ENCODE peak calls at places on chromosome 14, in ten cellular contexts. Y is stomach; Z is psoas muscle; U is CD8-positive, alpha-beta T cell; T is heart left ventricle; V is fibroblast of lung; Q is transverse colon; K is DND-41; H is cardiac muscle cell; P is ovary. N is an unnamed sample.

GRCh38 chr14:87443787-87444186 is 549.2 kb downstream of the GALC start:
- DNase-seq in Y (no peak), Z (no peak), U (no peak), T (no peak), V (no peak), Q (no peak), K (no peak), H (no peak), P (no peak), N (no peak)

GRCh38 chr14:53002576-53002975 is 51.7 kb upstream of the FERMT2 start:
- DNase-seq in Y (no peak), Z (no peak), U (no peak), T (no peak), V (no peak), Q (no peak), K (no peak), H (no peak), P (no peak), N (no peak)

GRCh38 chr14:47917344-47917954 is 242.0 kb upstream of the MDGA2 start:
- DNase-seq in Y (no peak), Z (no peak), U (no peak), T (no peak), V (peak; percentile 12), Q (no peak), K (no peak), H (peak; percentile 8), P (no peak), N (no peak)

GRCh38 chr14:58765375-58765774 is 127.6 kb downstream of the DACT1 start:
- DNase-seq in Y (no peak), Z (no peak), U (no peak), T (peak; percentile 68), V (no peak), Q (no peak), K (no peak), H (no peak), P (no peak), N (no peak)

GRCh38 chr14:73695082-73695481 is 19.1 kb downstream of the PNMA1 start:
- DNase-seq in Y (no peak), Z (no peak), U (no peak), T (no peak), V (no peak), Q (no peak), K (no peak), H (no peak), P (no peak), N (no peak)

GRCh38 chr14:50961606-50962259 is 17.4 kb upstream of the PYGL start:
- DNase-seq in Y (no peak), Z (no peak), U (no peak), T (no peak), V (peak; percentile 98), Q (no peak), K (no peak), H (peak; percentile 86), P (no peak), N (no peak)

GRCh38 chr14:96039633-96040311 is 610 bp downstream of the C14orf132 start:
- DNase-seq in Y (no peak), Z (no peak), U (no peak), T (no peak), V (peak; percentile 34), Q (no peak), K (no peak), H (peak; percentile 40), P (no peak), N (peak; percentile 5)

GRCh38 chr14:70139384-70139783 is 49.4 kb downstream of the SLC8A3 start:
- DNase-seq in Y (no peak), Z (no peak), U (no peak), T (no peak), V (no peak), Q (no peak), K (no peak), H (no peak), P (no peak), N (no peak)

GRCh38 chr14:64118892-64119291 is 175.3 kb downstream of the ESR2 start:
- DNase-seq in Y (no peak), Z (no peak), U (no peak), T (no peak), V (no peak), Q (no peak), K (no peak), H (no peak), P (no peak), N (no peak)

GRCh38 chr14:61388173-61388975 is 67.0 kb downstream of the PRKCH start:
- DNase-seq in Y (no peak), Z (no peak), U (no peak), T (no peak), V (no peak), Q (no peak), K (no peak), H (peak; percentile 4), P (no peak), N (no peak)

GRCh38 chr14:37232907-37233481 is 35.3 kb downstream of the MIPOL1 start:
- DNase-seq in Y (no peak), Z (no peak), U (no peak), T (no peak), V (peak; percentile 71), Q (no peak), K (no peak), H (peak; percentile 68), P (no peak), N (no peak)

GRCh38 chr14:49861581-49861922 is 9.0 kb upstream of the NEMF start:
- DNase-seq in Y (peak; percentile 53), Z (peak; percentile 68), U (peak; percentile 56), T (peak; percentile 64), V (peak; percentile 94), Q (peak; percentile 73), K (peak; percentile 75), H (peak; percentile 94), P (peak; percentile 73), N (peak; percentile 60)

GRCh38 chr14:22545842-22546721 is 42.9 kb downstream of the DAD1 start:
- DNase-seq in Y (no peak), Z (no peak), U (no peak), T (no peak), V (peak; percentile 86), Q (no peak), K (no peak), H (peak; percentile 72), P (no peak), N (no peak)

GRCh38 chr14:79585845-79586244 is 625.5 kb downstream of the DIO2 start:
- DNase-seq in Y (no peak), Z (no peak), U (no peak), T (no peak), V (peak; percentile 16), Q (no peak), K (no peak), H (peak; percentile 57), P (no peak), N (no peak)
- H3K27ac ChIP-seq in Y (no peak overlapping the region), Z (no peak overlapping the region), U (no peak overlapping the region), T (no peak overlapping the region), V (peak overlapping the region; percentile 30), Q (no peak overlapping the region), K (no peak overlapping the region), H (no peak overlapping the region), P (no peak overlapping the region), N (no peak overlapping the region)

GRCh38 chr14:98494582-98494981 is 777.4 kb downstream of the BCL11B start:
- DNase-seq in Y (no peak), Z (no peak), U (no peak), T (no peak), V (no peak), Q (no peak), K (no peak), H (no peak), P (no peak), N (no peak)

GRCh38 chr14:98489115-98489514 is 782.9 kb downstream of the BCL11B start:
- DNase-seq in Y (no peak), Z (no peak), U (no peak), T (no peak), V (no peak), Q (no peak), K (no peak), H (no peak), P (no peak), N (no peak)
- H3K9me3 ChIP-seq in Y (no peaks in the 10 kb centered on the region), Z (no peaks in the 10 kb centered on the region), U (no peaks in the 10 kb centered on the region), T (peaks cover 18% of the 10 kb centered on the region), V (no peaks in the 10 kb centered on the region), Q (peaks cover 3% of the 10 kb centered on the region), K (no peaks in the 10 kb centered on the region), H (no peaks in the 10 kb centered on the region), P (no peaks in the 10 kb centered on the region), N (no peaks in the 10 kb centered on the region)

GRCh38 chr14:88535813-88536212 is 19.0 kb downstream of the PTPN21 start:
- DNase-seq in Y (no peak), Z (no peak), U (no peak), T (no peak), V (no peak), Q (no peak), K (no peak), H (no peak), P (no peak), N (no peak)

GRCh38 chr14:88533203-88533602 is 21.6 kb downstream of the PTPN21 start:
- DNase-seq in Y (no peak), Z (no peak), U (no peak), T (no peak), V (no peak), Q (no peak), K (no peak), H (no peak), P (no peak), N (no peak)

DNA sequence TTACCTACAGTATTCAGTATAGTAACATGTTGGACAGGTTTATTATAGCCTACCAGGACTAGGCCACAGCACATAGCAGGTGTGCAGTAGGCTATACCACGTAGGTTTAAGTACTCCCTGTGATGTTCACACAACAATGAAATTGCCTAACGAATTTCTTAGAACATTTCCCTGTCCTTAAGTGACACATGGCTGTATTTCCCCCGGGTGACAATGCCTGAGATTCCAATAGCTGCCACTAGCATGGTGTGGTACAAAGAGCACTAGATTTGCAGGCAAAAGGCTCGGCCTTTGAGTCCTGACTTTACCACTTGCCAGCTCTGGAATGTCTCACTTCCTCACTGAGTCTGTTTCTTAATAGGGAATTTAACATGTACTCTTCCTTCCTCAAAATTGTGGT is 19.7 kb downstream of the PTPN21 start:
- DNase-seq in Y (no peak), Z (no peak), U (no peak), T (no peak), V (no peak), Q (peak; percentile 75), K (peak; percentile 20), H (no peak), P (no peak), N (no peak)
- TF ChIP-seq CTCF in Y (no peak), Z (no peak), U (no peak), T (no peak), V (no peak), Q (peak; percentile 43), K (peak; percentile 8), H (no peak), P (no peak), N (no peak)

GRCh38 chr14:77359626-77360025 is 17.3 kb downstream of the TMED8 start:
- DNase-seq in Y (no peak), Z (no peak), U (no peak), T (no peak), V (no peak), Q (no peak), K (no peak), H (no peak), P (no peak), N (no peak)
- H3K27ac ChIP-seq in Y (no peak overlapping the region), Z (no peak overlapping the region), U (no peak overlapping the region), T (no peak overlapping the region), V (no peak overlapping the region), Q (no peak overlapping the region), K (no peak overlapping the region), H (no peak overlapping the region), P (no peak overlapping the region), N (no peak overlapping the region)